ENCODE peak calls at places on chromosome 12, in ten cellular contexts. W is cardiac muscle cell; Z is naive thymus-derived CD8-positive, alpha-beta T cell; Q is caudate nucleus; K is HFFc6; L is stimulated activated CD8-positive, alpha-beta memory T cell treated with anti-CD3 and anti-CD28 coated beads, Interleukin-12 subunit alpha, Interleukin-12 subunit beta, amount 100 ng/mL, for 4 hours; F is GM04503; S is activated CD8-positive, alpha-beta memory T cell treated with anti-CD3 and anti-CD28 coated beads for 1 hour; V is activated gamma-delta T cell treated with Interleukin-2 at 50 U/mL for 16 hours; A is RCC 7860. P is an unnamed sample.

GRCh38 chr12:68440068-68440581 is 108.0 kb upstream of the MDM1 start:
- DNase-seq in W (no peak), Z (no peak), Q (no peak), K (peak; percentile 22), L (no peak), F (no peak), S (no peak), V (no peak), A (peak; percentile 66), P (no peak)

GRCh38 chr12:7935773-7936581 is at the start of gene SLC2A3:
- DNase-seq in W (peak; percentile 74), Z (peak; percentile 92), Q (peak; percentile 33), K (peak; percentile 92), L (peak; percentile 44), F (peak; percentile 69), S (peak; percentile 65), V (peak; percentile 67), A (peak; percentile 61), P (peak; percentile 84)

GRCh38 chr12:102740157-102741032 is 176.6 kb downstream of the PAH start:
- DNase-seq in W (peak; percentile 11), Z (no peak), Q (no peak), K (peak; percentile 41), L (no peak), F (no peak), S (no peak), V (no peak), A (no peak), P (no peak)

GRCh38 chr12:69419701-69420100 is 50.5 kb upstream of the FRS2 start:
- DNase-seq in W (no peak), Z (no peak), Q (no peak), K (no peak), L (no peak), F (no peak), S (no peak), V (no peak), A (no peak), P (no peak)

GRCh38 chr12:12442548-12443071 is 85.7 kb downstream of the BORCS5 start:
- DNase-seq in W (no peak), Z (no peak), Q (no peak), K (peak; percentile 63), L (no peak), F (no peak), S (no peak), V (no peak), A (peak; percentile 17), P (no peak)

GRCh38 chr12:76927170-76927784 is 48.5 kb upstream of the CSRP2 start:
- DNase-seq in W (peak; percentile 54), Z (peak; percentile 18), Q (no peak), K (peak; percentile 39), L (no peak), F (no peak), S (no peak), V (no peak), A (no peak), P (no peak)

GRCh38 chr12:19882418-19882817 is 443.1 kb downstream of the AEBP2 start:
- DNase-seq in W (no peak), Z (no peak), Q (no peak), K (no peak), L (no peak), F (no peak), S (no peak), V (no peak), A (no peak), P (no peak)

GRCh38 chr12:125983784-125984510 is 918.7 kb downstream of the AACS start:
- DNase-seq in W (peak; percentile 51), Z (no peak), Q (no peak), K (no peak), L (no peak), F (no peak), S (no peak), V (no peak), A (no peak), P (no peak)

GRCh38 chr12:72083096-72083825 is 144.6 kb downstream of the TPH2 start:
- DNase-seq in W (no peak), Z (no peak), Q (no peak), K (no peak), L (no peak), F (no peak), S (no peak), V (no peak), A (no peak), P (no peak)

GRCh38 chr12:95742586-95742985 is 48.0 kb downstream of the NTN4 start:
- DNase-seq in W (no peak), Z (no peak), Q (peak; percentile 63), K (no peak), L (no peak), F (no peak), S (no peak), V (no peak), A (no peak), P (no peak)

GRCh38 chr12:111353603-111354295 is 15.1 kb downstream of the PHETA1 start:
- DNase-seq in W (no peak), Z (no peak), Q (no peak), K (no peak), L (no peak), F (no peak), S (no peak), V (no peak), A (no peak), P (no peak)

P was measured in CD4-positive, alpha-beta T cell.